ENCODE peak calls at places on chromosomes 12 and 14, in five cellular contexts. H, N, G, X and B are unnamed samples.

GRCh38 chr12:64010069-64010686 is 165.7 kb downstream of the SRGAP1 start:
- DNase-seq in X (peak; percentile 74), H (no peak), N (no peak), G (no peak), B (no peak)

GRCh38 chr14:74771409-74771808 is 8.3 kb downstream of the YLPM1 start:
- DNase-seq in H (no peak), X (no peak), N (no peak), G (no peak), B (no peak)

GRCh38 chr12:57965766-57966165 is 24.4 kb downstream of the ATP23 start:
- DNase-seq in G (no peak), X (peak; percentile 66), N (no peak), H (no peak), B (no peak)

GRCh38 chr12:127987199-127987901 is 279.6 kb upstream of the TMEM132C start:
- DNase-seq in H (no peak), X (no peak), G (no peak), N (no peak), B (no peak)

GRCh38 chr14:101961746-101962502 is 2.4 kb upstream of the DYNC1H1 start:
- DNase-seq in H (no peak), G (no peak), X (no peak), N (no peak), B (no peak)

GRCh38 chr12:113462880-113463745 is 8.6 kb downstream of the LHX5 start:
- DNase-seq in G (no peak), X (no peak), H (no peak), N (no peak), B (peak; percentile 11)

GRCh38 chr14:20184181-20184580 is 6.5 kb upstream of the OR11G2 start:
- DNase-seq in N (no peak), X (no peak), G (no peak), H (no peak), B (no peak)

GRCh38 chr14:65352964-65353530 is 59.5 kb upstream of the FUT8 start:
- DNase-seq in G (no peak), H (no peak), N (no peak), X (no peak), B (no peak)

GRCh38 chr12:76329163-76329562 is 19.1 kb downstream of the BBS10 start:
- DNase-seq in G (no peak), H (peak; percentile 27), N (no peak), X (no peak), B (no peak)

GRCh38 chr14:87805315-87805723 is 187.7 kb downstream of the GALC start:
- DNase-seq in H (peak; percentile 26), G (peak; percentile 9), X (peak; percentile 9), N (no peak), B (peak; percentile 32)

GRCh38 chr12:94582591-94582990 is 67.8 kb downstream of the TMCC3 start:
- DNase-seq in X (no peak), H (no peak), G (no peak), N (no peak), B (no peak)

GRCh38 chr14:89640141-89640540 is 223.1 kb upstream of the FOXN3 start:
- DNase-seq in G (no peak), X (no peak), H (no peak), N (no peak), B (no peak)

GRCh38 chr12:29430699-29431044 is 49.7 kb upstream of the ERGIC2 start:
- DNase-seq in H (no peak), X (no peak), N (no peak), G (no peak), B (no peak)

GRCh38 chr12:4217091-4217490 is 56.5 kb upstream of the CCND2 start:
- DNase-seq in N (no peak), X (no peak), G (no peak), H (no peak), B (no peak)

GRCh38 chr14:68965261-68965761 is 13.8 kb downstream of the ACTN1 start:
- DNase-seq in X (no peak), H (no peak), N (no peak), G (no peak), B (no peak)

GRCh38 chr12:38110026-38110699 is 206.4 kb upstream of the ALG10B start:
- DNase-seq in N (no peak), H (no peak), G (no peak), X (no peak), B (no peak)

DNA sequence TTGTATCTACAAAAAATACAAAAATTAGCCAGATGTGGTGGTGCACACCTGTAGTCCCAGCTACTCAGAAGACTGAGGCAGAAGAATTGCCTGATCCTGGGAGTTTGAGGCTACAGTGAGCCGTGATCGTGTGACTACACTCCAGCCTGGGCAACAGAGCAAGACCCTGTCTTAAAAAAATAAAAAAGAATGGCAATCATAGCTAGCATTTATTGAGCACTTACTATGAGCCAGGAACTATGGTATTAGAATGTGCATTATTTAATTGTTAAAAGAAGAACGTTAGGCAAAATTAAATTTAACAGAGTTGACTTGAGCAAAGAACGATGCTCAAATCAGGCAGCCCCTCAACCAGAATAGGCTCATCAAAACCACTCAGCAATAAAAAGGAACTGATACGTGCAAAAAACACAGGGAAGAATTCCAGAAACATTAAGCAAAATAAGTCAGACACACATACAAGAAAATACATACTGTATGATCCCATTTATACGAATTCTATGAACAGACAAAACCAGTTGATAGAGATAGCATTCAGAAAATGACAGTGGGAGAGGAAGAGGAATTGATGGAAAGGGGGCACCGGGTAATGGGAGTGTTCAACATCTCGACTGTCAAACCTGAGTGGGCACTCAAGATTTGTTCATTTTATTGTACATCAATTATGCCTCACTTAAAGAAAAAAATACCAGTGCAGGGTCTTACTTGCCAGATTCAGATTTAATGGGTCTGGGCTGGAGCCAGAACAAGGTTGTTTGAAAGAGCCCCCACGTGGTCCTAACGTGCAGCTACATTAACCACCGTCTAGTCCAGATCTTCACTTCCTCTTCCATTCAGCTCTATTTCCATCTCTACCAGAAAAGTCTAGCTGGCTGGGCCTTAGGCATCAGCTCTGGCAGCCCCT is 8.0 kb downstream of the SCNN1A start:
- DNase-seq in H (peak; percentile 56), G (no peak), X (peak; percentile 56), N (peak; percentile 39), B (peak; percentile 69)
- TF ChIP-seq TAF1 in H (no peak), G (no peak), X (no peak), N (no peak), B (no peak)

DNA sequence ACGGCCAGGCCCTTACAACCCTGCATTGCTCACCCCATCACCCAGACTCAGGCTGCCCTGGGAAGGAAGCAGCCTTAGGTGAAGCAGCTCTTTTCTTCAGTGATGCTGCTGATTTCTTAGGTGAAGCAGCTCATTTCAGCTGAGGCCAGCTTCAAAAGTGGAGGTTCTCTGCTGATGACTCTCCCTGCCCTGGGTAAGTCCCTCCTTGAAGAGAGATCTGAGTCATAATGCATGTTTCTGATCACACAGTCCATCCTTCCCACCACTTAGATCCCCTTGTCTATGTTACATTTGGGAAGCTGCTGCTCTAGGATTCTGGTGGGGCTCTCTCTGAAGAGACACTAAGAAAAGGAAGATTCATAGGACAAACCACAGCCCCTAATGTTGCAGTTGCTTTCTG is 17.2 kb upstream of the ZNF140 start:
- DNase-seq in H (no peak), X (no peak), G (no peak), N (no peak), B (no peak)
- TF ChIP-seq TAF1 in H (no peak), X (no peak), G (no peak), N (no peak), B (no peak)

GRCh38 chr12:104687823-104688573 is 231.2 kb downstream of the CHST11 start:
- DNase-seq in H (no peak), G (no peak), N (no peak), X (no peak), B (no peak)
- TF ChIP-seq TAF1 in H (no peak), G (no peak), N (no peak), X (no peak), B (no peak)

DNA sequence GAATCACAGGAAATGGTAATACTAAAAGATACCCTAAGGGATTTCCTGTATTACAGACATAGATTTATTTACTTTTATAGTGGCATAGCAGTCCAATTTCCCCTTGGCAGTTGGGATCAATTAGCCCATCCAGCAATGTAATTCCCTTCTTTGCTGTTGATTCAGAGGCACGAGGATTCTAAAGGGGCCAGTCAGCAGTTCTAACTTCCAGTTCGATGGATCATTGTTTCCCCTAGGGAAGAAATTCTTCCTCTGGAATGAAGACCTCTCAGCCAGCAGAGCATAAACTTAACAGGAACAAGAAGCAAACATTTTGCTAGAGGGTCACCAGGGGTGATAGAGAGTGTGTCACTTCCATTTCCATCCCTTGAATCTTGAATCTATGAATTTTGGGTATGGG is 395.7 kb upstream of the NOVA1 start:
- DNase-seq in G (no peak), X (no peak), H (no peak), N (no peak), B (no peak)
- TF ChIP-seq TAF1 in G (no peak), X (no peak), H (no peak), N (no peak), B (no peak)

GRCh38 chr12:59056931-59057330 is 136.6 kb upstream of the LRIG3 start:
- DNase-seq in X (no peak), G (no peak), H (no peak), N (no peak), B (no peak)
- TF ChIP-seq TAF1 in X (no peak), G (no peak), H (no peak), N (no peak), B (no peak)